ENCODE peak calls at places on chromosomes 6 and 20, in nine cellular contexts. P is naive thymus-derived CD4-positive, alpha-beta T cell; V is sigmoid colon; R is SK-N-SH; L is stomach; E is esophagus squamous epithelium; X is CD8-positive, alpha-beta T cell; W is WERI-Rb-1; M is left ventricle myocardium inferior. Z is an unnamed sample.

GRCh38 chr6:108080010-108080780 is 5.7 kb upstream of the OSTM1 start:
- DNase-seq in P (no peak), V (no peak), R (no peak), L (no peak), E (no peak), X (no peak), W (no peak), M (no peak), Z (peak)

GRCh38 chr6:98678481-98678880 is 155.9 kb upstream of the POU3F2 start:
- DNase-seq in P (no peak), V (no peak), R (no peak), L (no peak), E (no peak), X (no peak), W (no peak), M (no peak), Z (no peak)

GRCh38 chr6:150408842-150409241 is 40.0 kb downstream of the IYD start:
- DNase-seq in P (no peak), V (no peak), R (no peak), L (peak), E (no peak), X (no peak), W (no peak), M (no peak), Z (no peak)

GRCh38 chr20:9993133-9993532 is 41.7 kb upstream of the ANKEF1 start:
- DNase-seq in P (no peak), V (no peak), R (no peak), L (no peak), E (no peak), X (no peak), W (no peak), M (no peak), Z (no peak)

GRCh38 chr6:108883172-108883571 is 35.0 kb downstream of the ARMC2 start:
- DNase-seq in P (no peak), V (no peak), R (no peak), L (no peak), E (no peak), X (no peak), W (no peak), M (no peak), Z (no peak)

GRCh38 chr6:28658475-28659249 is 133.0 kb downstream of the GPX5 start:
- DNase-seq in P (no peak), V (no peak), R (peak), L (no peak), E (no peak), X (no peak), W (no peak), M (no peak), Z (peak)

GRCh38 chr6:38110407-38111025 is 291.0 kb downstream of the ZFAND3 start:
- DNase-seq in P (no peak), V (no peak), R (no peak), L (no peak), E (no peak), X (no peak), W (peak), M (no peak), Z (no peak)

GRCh38 chr6:167113935-167114910 is 8.7 kb upstream of the CCR6 start:
- DNase-seq in P (no peak), V (no peak), R (peak), L (no peak), E (peak), X (no peak), W (no peak), M (no peak), Z (no peak)

GRCh38 chr20:13183005-13183404 is 38.1 kb upstream of the ISM1 start:
- DNase-seq in P (no peak), V (no peak), R (no peak), L (no peak), E (no peak), X (no peak), W (no peak), M (no peak), Z (no peak)

GRCh38 chr6:44269921-44270525 is at the start of gene TMEM151B:
- DNase-seq in P (peak), V (no peak), R (peak), L (no peak), E (no peak), X (no peak), W (peak), M (no peak), Z (no peak)

GRCh38 chr6:132768051-132768517 is 10.4 kb upstream of the VNN2 start:
- DNase-seq in P (peak), V (no peak), R (peak), L (peak), E (no peak), X (no peak), W (peak), M (peak), Z (peak)

GRCh38 chr6:48474764-48475674 is 364.0 kb upstream of the PTCHD4 start:
- DNase-seq in P (no peak), V (no peak), R (no peak), L (no peak), E (no peak), X (no peak), W (no peak), M (no peak), Z (peak)

GRCh38 chr6:125481056-125481455 is 179.3 kb upstream of the HDDC2 start:
- DNase-seq in P (no peak), V (no peak), R (no peak), L (no peak), E (no peak), X (no peak), W (no peak), M (no peak), Z (no peak)

GRCh38 chr6:158754738-158755137 is 64.4 kb downstream of the EZR start:
- DNase-seq in P (no peak), V (no peak), R (peak), L (no peak), E (no peak), X (no peak), W (no peak), M (no peak), Z (no peak)

GRCh38 chr6:145721144-145721543 is 14.2 kb downstream of the EPM2A start:
- DNase-seq in P (no peak), V (no peak), R (no peak), L (no peak), E (no peak), X (no peak), W (no peak), M (no peak), Z (no peak)

GRCh38 chr6:13404115-13404891 is 76.0 kb upstream of the TBC1D7 start:
- DNase-seq in P (no peak), V (no peak), R (no peak), L (no peak), E (no peak), X (no peak), W (no peak), M (no peak), Z (peak)

GRCh38 chr6:1575213-1576041 is 34.3 kb upstream of the FOXC1 start:
- DNase-seq in P (no peak), V (no peak), R (no peak), L (no peak), E (no peak), X (no peak), W (no peak), M (peak), Z (no peak)

GRCh38 chr6:85923013-85923430 is 280.3 kb upstream of the SYNCRIP start:
- DNase-seq in P (no peak), V (no peak), R (peak), L (no peak), E (no peak), X (no peak), W (no peak), M (no peak), Z (peak)

GRCh38 chr20:39571171-39571570 is 609.0 kb downstream of the DHX35 start:
- DNase-seq in P (no peak), V (no peak), R (no peak), L (no peak), E (no peak), X (no peak), W (no peak), M (no peak), Z (no peak)

GRCh38 chr20:31740208-31740607 is 1.1 kb downstream of the TPX2 start:
- DNase-seq in P (no peak), V (no peak), R (peak), L (no peak), E (no peak), X (no peak), W (no peak), M (no peak), Z (peak)

GRCh38 chr6:74731921-74732320 is 473.9 kb downstream of the COL12A1 start:
- DNase-seq in P (no peak), V (no peak), R (no peak), L (no peak), E (no peak), X (no peak), W (no peak), M (no peak), Z (peak)

GRCh38 chr20:32457476-32457986 is 99.4 kb downstream of the ASXL1 start:
- DNase-seq in P (no peak), V (peak), R (peak), L (peak), E (no peak), X (no peak), W (peak), M (peak), Z (peak)

GRCh38 chr20:62728781-62729300 is 20.2 kb downstream of the NTSR1 start:
- DNase-seq in P (no peak), V (peak), R (no peak), L (no peak), E (no peak), X (no peak), W (no peak), M (peak), Z (no peak)

GRCh38 chr20:63642518-63643247 is 10.5 kb downstream of the STMN3 start:
- DNase-seq in P (no peak), V (no peak), R (no peak), L (no peak), E (no peak), X (no peak), W (no peak), M (no peak), Z (no peak)

GRCh38 chr20:51360451-51361230 is 181.9 kb downstream of the NFATC2 start:
- DNase-seq in P (no peak), V (peak), R (no peak), L (no peak), E (no peak), X (no peak), W (no peak), M (no peak), Z (peak)

GRCh38 chr20:63774348-63774735 is 34.8 kb downstream of the SLC2A4RG start:
- DNase-seq in P (no peak), V (no peak), R (peak), L (no peak), E (no peak), X (no peak), W (no peak), M (no peak), Z (no peak)

GRCh38 chr6:63533026-63533425 is 39.3 kb upstream of the LOC128125822 start:
- DNase-seq in P (no peak), V (no peak), R (no peak), L (no peak), E (no peak), X (no peak), W (no peak), M (no peak), Z (no peak)

GRCh38 chr6:73169111-73169510 is 56.2 kb downstream of the KHDC1L start:
- DNase-seq in P (no peak), V (no peak), R (no peak), L (no peak), E (no peak), X (no peak), W (no peak), M (no peak), Z (no peak)

GRCh38 chr20:50694379-50695143 is 3.2 kb upstream of the RIPOR3 start:
- DNase-seq in P (no peak), V (no peak), R (no peak), L (no peak), E (no peak), X (no peak), W (no peak), M (no peak), Z (peak)

GRCh38 chr6:21694168-21694567 is 100.6 kb downstream of the SOX4 start:
- DNase-seq in P (no peak), V (no peak), R (no peak), L (no peak), E (no peak), X (no peak), W (no peak), M (no peak), Z (no peak)
- H3K27ac ChIP-seq in P (no peak), V (no peak), R (no peak), L (no peak), E (no peak), X (no peak), W (no peak), M (no peak), Z (no peak)

GRCh38 chr6:62391358-62391757 is 105.3 kb upstream of the KHDRBS2 start:
- DNase-seq in P (no peak), V (no peak), R (no peak), L (no peak), E (no peak), X (no peak), W (no peak), M (no peak), Z (no peak)
- H3K27ac ChIP-seq in P (no peak), V (no peak), R (no peak), L (no peak), E (no peak), X (no peak), W (no peak), M (no peak), Z (no peak)

GRCh38 chr20:56859751-56860366 is 230.8 kb downstream of the TFAP2C start:
- DNase-seq in P (no peak), V (no peak), R (no peak), L (no peak), E (no peak), X (no peak), W (no peak), M (no peak), Z (no peak)
- H3K27ac ChIP-seq in P (no peak), V (peak), R (no peak), L (no peak), E (peak), X (no peak), W (no peak), M (no peak), Z (no peak)

GRCh38 chr6:7262746-7263335 is 50.2 kb downstream of the SSR1 start:
- DNase-seq in P (no peak), V (peak), R (no peak), L (no peak), E (no peak), X (no peak), W (peak), M (no peak), Z (no peak)

GRCh38 chr6:7264041-7264440 is 49.0 kb downstream of the SSR1 start:
- DNase-seq in P (no peak), V (peak), R (no peak), L (peak), E (no peak), X (no peak), W (peak), M (no peak), Z (no peak)

GRCh38 chr6:7262037-7262461 is 51.0 kb downstream of the SSR1 start:
- DNase-seq in P (no peak), V (peak), R (no peak), L (no peak), E (no peak), X (no peak), W (peak), M (peak), Z (peak)

GRCh38 chr6:7260291-7261029 is 52.5 kb downstream of the SSR1 start:
- DNase-seq in P (no peak), V (peak), R (no peak), L (no peak), E (no peak), X (no peak), W (peak), M (no peak), Z (no peak)

DNA sequence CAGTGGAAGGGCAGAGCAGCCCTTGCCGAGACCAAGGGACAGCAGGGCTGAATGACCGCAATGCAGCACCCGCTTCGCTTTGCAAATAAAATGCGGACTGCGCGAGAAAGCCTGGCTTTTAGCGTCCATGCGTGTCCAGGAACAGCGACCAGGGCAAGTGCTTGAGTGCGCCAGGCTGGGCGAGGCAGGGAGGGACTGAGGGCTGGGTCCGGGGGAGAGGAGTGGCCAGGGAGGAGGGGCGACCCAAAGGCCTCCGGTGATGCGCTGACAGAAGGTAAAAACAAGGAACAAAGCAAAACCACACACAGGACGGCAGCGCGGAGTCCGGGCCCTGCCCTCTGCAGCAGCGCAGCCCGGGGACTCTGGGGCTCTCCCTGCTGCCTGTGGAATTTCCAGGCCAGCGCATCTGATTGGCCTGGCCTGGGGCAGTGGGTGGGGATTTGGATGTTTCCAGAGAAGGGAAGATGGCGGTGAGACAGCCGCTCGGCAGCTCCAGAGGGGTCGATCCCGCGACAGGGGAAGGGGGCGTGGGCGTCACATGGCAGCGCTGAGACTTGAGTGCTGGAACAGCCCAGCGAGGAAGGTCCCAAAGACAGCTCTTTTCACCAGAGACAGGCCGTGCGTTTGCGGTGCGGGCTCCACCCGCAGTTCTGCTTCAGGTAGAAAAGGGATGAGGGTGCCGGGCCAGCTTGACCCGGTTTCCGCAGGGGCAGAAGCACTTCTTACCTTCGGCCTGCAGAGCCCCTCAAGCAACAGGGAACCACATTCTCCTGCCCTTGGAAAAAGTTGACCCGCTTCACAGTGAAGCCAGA is 51.8 kb downstream of the SSR1 start:
- DNase-seq in P (peak), V (peak), R (peak), L (peak), E (peak), X (peak), W (peak), M (peak), Z (peak)
- H3K27ac ChIP-seq in P (peak), V (peak), R (no peak), L (peak), E (peak), X (no peak), W (peak), M (peak), Z (peak)

GRCh38 chr6:142900467-142900961 is 44.5 kb downstream of the HIVEP2 start:
- DNase-seq in P (peak), V (no peak), R (no peak), L (no peak), E (no peak), X (peak), W (no peak), M (no peak), Z (no peak)

GRCh38 chr6:142899101-142899760 is 45.7 kb downstream of the HIVEP2 start:
- DNase-seq in P (no peak), V (no peak), R (no peak), L (no peak), E (no peak), X (no peak), W (no peak), M (no peak), Z (no peak)

GRCh38 chr6:142903806-142904205 is 41.2 kb downstream of the HIVEP2 start:
- DNase-seq in P (peak), V (no peak), R (no peak), L (no peak), E (no peak), X (no peak), W (no peak), M (no peak), Z (no peak)

GRCh38 chr6:142902636-142903053 is 42.3 kb downstream of the HIVEP2 start:
- DNase-seq in P (peak), V (peak), R (peak), L (peak), E (no peak), X (peak), W (no peak), M (peak), Z (peak)

DNA sequence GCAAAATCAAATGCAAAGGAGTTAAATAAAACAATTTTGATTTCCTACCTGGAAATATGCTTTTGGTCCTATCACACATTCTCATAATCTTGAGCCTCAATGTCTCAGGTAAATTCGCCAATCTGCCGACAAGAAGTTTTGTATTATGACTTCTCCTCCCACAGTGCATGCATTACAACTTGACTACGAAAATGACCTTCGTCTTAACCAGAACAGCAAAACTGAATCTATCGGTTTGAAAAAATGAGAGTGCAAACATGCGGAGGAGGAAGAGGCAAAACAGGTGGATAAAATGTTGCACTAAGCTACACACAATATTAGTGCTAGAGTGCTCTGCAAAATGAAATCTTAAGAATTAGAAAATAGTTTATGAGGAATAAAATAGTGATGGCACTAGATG is 43.4 kb downstream of the HIVEP2 start:
- DNase-seq in P (no peak), V (no peak), R (no peak), L (no peak), E (no peak), X (no peak), W (no peak), M (no peak), Z (no peak)
- H3K27ac ChIP-seq in P (peak), V (no peak), R (no peak), L (no peak), E (no peak), X (peak), W (no peak), M (no peak), Z (no peak)

GRCh38 chr6:80673367-80673766 is 566.9 kb downstream of the BCKDHB start:
- DNase-seq in P (no peak), V (no peak), R (no peak), L (no peak), E (no peak), X (no peak), W (no peak), M (no peak), Z (no peak)

GRCh38 chr6:80676386-80676785 is 569.9 kb downstream of the BCKDHB start:
- DNase-seq in P (no peak), V (no peak), R (no peak), L (no peak), E (no peak), X (no peak), W (no peak), M (no peak), Z (peak)

GRCh38 chr6:80674669-80675068 is 568.2 kb downstream of the BCKDHB start:
- DNase-seq in P (no peak), V (no peak), R (no peak), L (no peak), E (no peak), X (no peak), W (no peak), M (no peak), Z (no peak)
- H3K27ac ChIP-seq in P (no peak), V (no peak), R (no peak), L (no peak), E (no peak), X (no peak), W (no peak), M (no peak), Z (no peak)

GRCh38 chr6:25558155-25558817 is 93.7 kb upstream of the SCGN start:
- DNase-seq in P (no peak), V (no peak), R (no peak), L (no peak), E (no peak), X (no peak), W (no peak), M (no peak), Z (no peak)
- H3K27ac ChIP-seq in P (no peak), V (no peak), R (no peak), L (no peak), E (no peak), X (no peak), W (no peak), M (no peak), Z (no peak)